ENCODE peak calls at places on chromosomes 16 and 17, in ten cellular contexts. One of them, this sample, is unnamed.

GRCh38 chr17:63675607-63676539 is 24.1 kb downstream of the LIMD2 start:
- DNase-seq in GM04504: peak
- DNase-seq in epithelial cell of esophagus: peak
- DNase-seq in activated T-cell treated with anti-CD3 and anti-CD28 coated beads, Interleukin-2, amount 50 U/mL, for 72 hours: no peak
- DNase-seq in smooth muscle cell of the brain vasculature: no peak
- DNase-seq in T-helper 9 cell: no peak
- DNase-seq in immature natural killer cell: no peak
- DNase-seq in Caki2: peak
- DNase-seq in skeletal muscle cell: peak
- DNase-seq in GM23248: peak
- DNase-seq in this sample: peak

GRCh38 chr16:85151079-85151602 is 38.9 kb upstream of the CIBAR2 start:
- DNase-seq in activated T-cell treated with anti-CD3 and anti-CD28 coated beads, Interleukin-2, amount 50 U/mL, for 72 hours: no peak
- DNase-seq in GM23248: no peak
- DNase-seq in immature natural killer cell: no peak
- DNase-seq in GM04504: no peak
- DNase-seq in skeletal muscle cell: no peak
- DNase-seq in smooth muscle cell of the brain vasculature: no peak
- DNase-seq in Caki2: no peak
- DNase-seq in epithelial cell of esophagus: no peak
- DNase-seq in T-helper 9 cell: no peak
- DNase-seq in this sample: no peak

GRCh38 chr16:88881090-88881580 is 14.7 kb upstream of the PABPN1L start:
- DNase-seq in smooth muscle cell of the brain vasculature: no peak
- DNase-seq in skeletal muscle cell: no peak
- DNase-seq in T-helper 9 cell: no peak
- DNase-seq in GM23248: no peak
- DNase-seq in GM04504: no peak
- DNase-seq in Caki2: no peak
- DNase-seq in epithelial cell of esophagus: peak
- DNase-seq in immature natural killer cell: no peak
- DNase-seq in activated T-cell treated with anti-CD3 and anti-CD28 coated beads, Interleukin-2, amount 50 U/mL, for 72 hours: no peak
- DNase-seq in this sample: no peak

GRCh38 chr16:9070295-9070694 is 21.1 kb upstream of the HAPSTR1 start:
- DNase-seq in epithelial cell of esophagus: no peak
- DNase-seq in skeletal muscle cell: no peak
- DNase-seq in immature natural killer cell: no peak
- DNase-seq in activated T-cell treated with anti-CD3 and anti-CD28 coated beads, Interleukin-2, amount 50 U/mL, for 72 hours: no peak
- DNase-seq in GM23248: no peak
- DNase-seq in Caki2: no peak
- DNase-seq in smooth muscle cell of the brain vasculature: no peak
- DNase-seq in T-helper 9 cell: no peak
- DNase-seq in GM04504: no peak
- DNase-seq in this sample: no peak

GRCh38 chr16:58009856-58010416 is 8.7 kb downstream of the USB1 start:
- DNase-seq in skeletal muscle cell: no peak
- DNase-seq in activated T-cell treated with anti-CD3 and anti-CD28 coated beads, Interleukin-2, amount 50 U/mL, for 72 hours: no peak
- DNase-seq in T-helper 9 cell: no peak
- DNase-seq in epithelial cell of esophagus: no peak
- DNase-seq in immature natural killer cell: no peak
- DNase-seq in GM23248: no peak
- DNase-seq in GM04504: no peak
- DNase-seq in Caki2: no peak
- DNase-seq in smooth muscle cell of the brain vasculature: no peak
- DNase-seq in this sample: no peak

GRCh38 chr16:84699147-84699711 is 571 bp upstream of the USP10 start:
- DNase-seq in skeletal muscle cell: no peak
- DNase-seq in epithelial cell of esophagus: peak
- DNase-seq in GM04504: no peak
- DNase-seq in T-helper 9 cell: no peak
- DNase-seq in smooth muscle cell of the brain vasculature: no peak
- DNase-seq in GM23248: peak
- DNase-seq in immature natural killer cell: no peak
- DNase-seq in activated T-cell treated with anti-CD3 and anti-CD28 coated beads, Interleukin-2, amount 50 U/mL, for 72 hours: no peak
- DNase-seq in Caki2: no peak
- DNase-seq in this sample: no peak

GRCh38 chr17:82551779-82552457 is 32.4 kb downstream of the FOXK2 start:
- DNase-seq in epithelial cell of esophagus: peak
- DNase-seq in T-helper 9 cell: peak
- DNase-seq in smooth muscle cell of the brain vasculature: no peak
- DNase-seq in GM23248: peak
- DNase-seq in Caki2: peak
- DNase-seq in immature natural killer cell: peak
- DNase-seq in GM04504: no peak
- DNase-seq in skeletal muscle cell: no peak
- DNase-seq in activated T-cell treated with anti-CD3 and anti-CD28 coated beads, Interleukin-2, amount 50 U/mL, for 72 hours: peak
- DNase-seq in this sample: peak

GRCh38 chr17:19760781-19761180 is 12.7 kb upstream of the ALDH3A1 start:
- DNase-seq in activated T-cell treated with anti-CD3 and anti-CD28 coated beads, Interleukin-2, amount 50 U/mL, for 72 hours: no peak
- DNase-seq in smooth muscle cell of the brain vasculature: no peak
- DNase-seq in GM04504: no peak
- DNase-seq in T-helper 9 cell: no peak
- DNase-seq in GM23248: no peak
- DNase-seq in epithelial cell of esophagus: no peak
- DNase-seq in skeletal muscle cell: no peak
- DNase-seq in Caki2: no peak
- DNase-seq in immature natural killer cell: no peak
- DNase-seq in this sample: no peak

GRCh38 chr16:57600048-57600835 is 28.2 kb upstream of the ADGRG1 start:
- DNase-seq in skeletal muscle cell: no peak
- DNase-seq in Caki2: peak
- DNase-seq in GM23248: peak
- DNase-seq in activated T-cell treated with anti-CD3 and anti-CD28 coated beads, Interleukin-2, amount 50 U/mL, for 72 hours: peak
- DNase-seq in immature natural killer cell: no peak
- DNase-seq in GM04504: no peak
- DNase-seq in T-helper 9 cell: no peak
- DNase-seq in smooth muscle cell of the brain vasculature: no peak
- DNase-seq in epithelial cell of esophagus: peak
- DNase-seq in this sample: peak